ENCODE peak calls at places on chromosomes 6 and 20, in nine cellular contexts. U is transverse colon, Q is GM23338, W is HCT116, R is HepG2, G is spleen, L is breast epithelium, D is stomach, M is Panc1. K is an unnamed sample.

GRCh38 chr6:3405679-3406078 is 51.2 kb downstream of the SLC22A23 start:
- DNase-seq in U (no peak), Q (no peak), W (no peak), R (peak), G (no peak), L (no peak), D (no peak), M (no peak), K (no peak)

GRCh38 chr6:130841128-130841728 is 14.0 kb downstream of the SMLR1 start:
- DNase-seq in U (no peak), Q (no peak), W (no peak), R (no peak), G (no peak), L (no peak), D (no peak), M (no peak), K (no peak)

GRCh38 chr6:12602951-12603710 is 113.4 kb upstream of the PHACTR1 start:
- DNase-seq in U (peak), Q (peak), W (peak), R (peak), G (no peak), L (no peak), D (peak), M (peak), K (peak)

GRCh38 chr20:50321797-50322480 is 131.3 kb downstream of the CEBPB start:
- DNase-seq in U (peak), Q (no peak), W (no peak), R (no peak), G (peak), L (no peak), D (no peak), M (no peak), K (no peak)

GRCh38 chr6:15392182-15392581 is 146.3 kb downstream of the JARID2 start:
- DNase-seq in U (no peak), Q (no peak), W (no peak), R (no peak), G (no peak), L (no peak), D (no peak), M (no peak), K (no peak)

GRCh38 chr20:43404880-43405279 is 52.8 kb upstream of the SRSF6 start:
- DNase-seq in U (no peak), Q (peak), W (peak), R (peak), G (no peak), L (no peak), D (no peak), M (no peak), K (no peak)

GRCh38 chr6:45231660-45232059 is 96.5 kb upstream of the RUNX2 start:
- DNase-seq in U (no peak), Q (no peak), W (no peak), R (no peak), G (no peak), L (no peak), D (no peak), M (no peak), K (no peak)

GRCh38 chr6:3386374-3386857 is 70.4 kb downstream of the SLC22A23 start:
- DNase-seq in U (no peak), Q (no peak), W (no peak), R (no peak), G (no peak), L (no peak), D (peak), M (no peak), K (no peak)

GRCh38 chr6:31597006-31597405 is 4.2 kb upstream of the NCR3 start:
- DNase-seq in U (no peak), Q (peak), W (peak), R (peak), G (no peak), L (no peak), D (no peak), M (no peak), K (peak)

GRCh38 chr6:81366970-81367369 is 385.5 kb downstream of the TENT5A start:
- DNase-seq in U (no peak), Q (no peak), W (no peak), R (no peak), G (no peak), L (no peak), D (no peak), M (no peak), K (no peak)

GRCh38 chr6:72321741-72322140 is 300.1 kb upstream of the KCNQ5 start:
- DNase-seq in U (no peak), Q (no peak), W (no peak), R (no peak), G (no peak), L (no peak), D (no peak), M (no peak), K (peak)

GRCh38 chr20:42531675-42531985 is 658.1 kb downstream of the PTPRT start:
- DNase-seq in U (no peak), Q (no peak), W (no peak), R (no peak), G (no peak), L (no peak), D (no peak), M (no peak), K (no peak)

GRCh38 chr6:27426045-27426620 is 37.6 kb downstream of the ZNF391 start:
- DNase-seq in U (no peak), Q (no peak), W (no peak), R (no peak), G (no peak), L (no peak), D (no peak), M (no peak), K (no peak)

GRCh38 chr6:127690092-127690491 is 113.1 kb downstream of the C6orf58 start:
- DNase-seq in U (no peak), Q (peak), W (peak), R (no peak), G (no peak), L (no peak), D (no peak), M (no peak), K (peak)

GRCh38 chr6:138468320-138469015 is 30.8 kb downstream of the NHSL1 start:
- DNase-seq in U (no peak), Q (no peak), W (peak), R (peak), G (no peak), L (no peak), D (no peak), M (no peak), K (no peak)

GRCh38 chr6:118152524-118152923 is 245.5 kb downstream of the SLC35F1 start:
- DNase-seq in U (no peak), Q (peak), W (no peak), R (no peak), G (no peak), L (no peak), D (no peak), M (no peak), K (no peak)

GRCh38 chr20:6235510-6235909 is 112.7 kb upstream of the FERMT1 start:
- DNase-seq in U (no peak), Q (no peak), W (no peak), R (no peak), G (no peak), L (no peak), D (no peak), M (no peak), K (no peak)

GRCh38 chr20:6228302-6228843 is 105.5 kb upstream of the FERMT1 start:
- DNase-seq in U (no peak), Q (no peak), W (no peak), R (no peak), G (no peak), L (no peak), D (no peak), M (no peak), K (no peak)

GRCh38 chr20:6231551-6231950 is 108.7 kb upstream of the FERMT1 start:
- DNase-seq in U (no peak), Q (no peak), W (no peak), R (no peak), G (no peak), L (no peak), D (no peak), M (no peak), K (peak)

DNA sequence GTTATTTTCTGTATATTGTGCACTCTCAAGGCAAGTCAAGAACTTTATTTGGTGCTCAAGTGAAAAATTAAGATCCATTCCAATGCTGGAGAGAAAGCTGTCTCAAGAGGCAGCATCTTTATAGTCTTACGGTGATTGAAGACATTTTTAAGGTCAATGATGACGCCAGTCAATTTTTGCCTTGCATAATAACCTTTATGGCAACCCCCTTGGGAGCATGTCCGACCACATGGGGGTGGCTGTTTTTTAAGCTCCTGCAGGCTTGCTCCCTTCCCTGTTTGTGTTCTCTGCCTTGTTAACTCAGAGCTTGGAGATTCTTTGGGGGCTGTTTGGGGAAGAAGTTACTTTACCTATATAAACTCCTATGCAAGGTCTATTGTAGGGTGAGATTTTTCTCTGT is 109.6 kb upstream of the FERMT1 start:
- DNase-seq in U (no peak), Q (no peak), W (no peak), R (no peak), G (no peak), L (no peak), D (no peak), M (no peak), K (no peak)
- TF ChIP-seq POLR2AphosphoS5 in U (no peak), Q (no peak), W (no peak), R (no peak), G (no peak), L (no peak), D (no peak), M (no peak), K (no peak)

GRCh38 chr6:79234150-79235022 is at the start of gene HMGN3:
- DNase-seq in U (peak), Q (peak), W (peak), R (peak), G (peak), L (peak), D (peak), M (peak), K (peak)
- TF ChIP-seq POLR2AphosphoS5 in U (peak), Q (peak), W (peak), R (peak), G (peak), L (peak), D (peak), M (peak), K (peak)

DNA sequence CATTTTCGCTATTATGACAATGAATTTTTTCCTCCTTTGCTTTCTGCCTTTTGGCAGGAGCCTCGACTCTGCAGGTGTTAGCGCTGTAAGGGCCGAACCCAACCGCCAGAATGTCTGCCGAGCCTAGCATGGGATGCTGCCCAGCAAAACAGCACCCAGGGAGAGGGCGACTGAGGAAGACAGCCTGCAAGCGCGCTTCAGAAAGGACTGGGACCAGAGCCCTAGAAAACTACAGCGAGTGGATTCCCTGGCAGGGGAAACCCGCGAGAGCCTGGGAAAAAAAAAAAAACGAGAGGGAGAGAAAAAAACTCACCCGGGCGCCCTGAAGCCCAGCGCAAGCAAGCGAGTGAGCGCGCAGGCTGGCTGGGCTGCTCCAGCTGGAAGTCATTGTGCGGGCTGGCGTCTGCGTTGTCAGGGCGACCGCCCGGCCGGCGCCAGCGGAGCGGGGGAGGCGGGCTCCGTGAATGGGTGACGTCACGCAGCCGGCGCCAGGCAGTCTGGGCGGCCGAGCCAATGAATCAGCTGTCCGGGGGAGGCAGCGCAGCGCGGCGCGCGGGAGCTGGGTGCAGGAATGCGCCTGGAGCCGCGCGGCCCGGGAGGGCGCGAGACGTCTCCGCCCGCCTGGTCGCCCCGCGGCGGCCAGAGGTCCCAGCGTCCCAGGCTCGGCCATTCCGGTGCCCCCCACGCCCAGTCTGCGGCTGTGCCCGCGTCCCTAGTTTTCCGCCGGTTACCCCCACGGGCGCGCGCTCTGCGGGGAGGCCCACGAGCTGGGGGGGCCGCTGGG is 32.6 kb upstream of the ID4 start:
- DNase-seq in U (peak), Q (peak), W (peak), R (peak), G (peak), L (peak), D (peak), M (no peak), K (peak)
- TF ChIP-seq POLR2AphosphoS5 in U (peak), Q (peak), W (peak), R (peak), G (peak), L (no peak), D (peak), M (peak), K (peak)

GRCh38 chr6:110181131-110182027 is 1.2 kb downstream of the CDC40 start:
- DNase-seq in U (no peak), Q (no peak), W (no peak), R (no peak), G (no peak), L (no peak), D (no peak), M (no peak), K (peak)

GRCh38 chr6:110180228-110181008 is at the start of gene CDC40:
- DNase-seq in U (peak), Q (no peak), W (no peak), R (peak), G (peak), L (peak), D (peak), M (no peak), K (no peak)

GRCh38 chr6:110183292-110183691 is 3.1 kb downstream of the CDC40 start:
- DNase-seq in U (no peak), Q (no peak), W (no peak), R (no peak), G (no peak), L (no peak), D (no peak), M (no peak), K (no peak)

GRCh38 chr6:110178626-110179405 is 654 bp downstream of the WASF1 start:
- DNase-seq in U (peak), Q (peak), W (peak), R (peak), G (peak), L (peak), D (peak), M (peak), K (peak)

GRCh38 chr6:110179406-110180227 is at the start of gene WASF1:
- DNase-seq in U (peak), Q (peak), W (peak), R (peak), G (peak), L (peak), D (peak), M (peak), K (peak)
- TF ChIP-seq POLR2AphosphoS5 in U (peak), Q (peak), W (peak), R (peak), G (peak), L (peak), D (no peak), M (peak), K (peak)

GRCh38 chr20:18004389-18005031 is 35.7 kb downstream of the MGME1 start:
- DNase-seq in U (peak), Q (no peak), W (no peak), R (peak), G (peak), L (no peak), D (no peak), M (no peak), K (no peak)

GRCh38 chr20:18005170-18005989 is 36.6 kb downstream of the MGME1 start:
- DNase-seq in U (peak), Q (no peak), W (no peak), R (no peak), G (peak), L (no peak), D (no peak), M (no peak), K (no peak)

GRCh38 chr20:17998446-17998845 is 29.6 kb downstream of the MGME1 start:
- DNase-seq in U (no peak), Q (no peak), W (no peak), R (no peak), G (no peak), L (no peak), D (no peak), M (no peak), K (no peak)

GRCh38 chr20:18003897-18004296 is 35.1 kb downstream of the MGME1 start:
- DNase-seq in U (no peak), Q (no peak), W (no peak), R (no peak), G (no peak), L (no peak), D (no peak), M (no peak), K (no peak)

DNA sequence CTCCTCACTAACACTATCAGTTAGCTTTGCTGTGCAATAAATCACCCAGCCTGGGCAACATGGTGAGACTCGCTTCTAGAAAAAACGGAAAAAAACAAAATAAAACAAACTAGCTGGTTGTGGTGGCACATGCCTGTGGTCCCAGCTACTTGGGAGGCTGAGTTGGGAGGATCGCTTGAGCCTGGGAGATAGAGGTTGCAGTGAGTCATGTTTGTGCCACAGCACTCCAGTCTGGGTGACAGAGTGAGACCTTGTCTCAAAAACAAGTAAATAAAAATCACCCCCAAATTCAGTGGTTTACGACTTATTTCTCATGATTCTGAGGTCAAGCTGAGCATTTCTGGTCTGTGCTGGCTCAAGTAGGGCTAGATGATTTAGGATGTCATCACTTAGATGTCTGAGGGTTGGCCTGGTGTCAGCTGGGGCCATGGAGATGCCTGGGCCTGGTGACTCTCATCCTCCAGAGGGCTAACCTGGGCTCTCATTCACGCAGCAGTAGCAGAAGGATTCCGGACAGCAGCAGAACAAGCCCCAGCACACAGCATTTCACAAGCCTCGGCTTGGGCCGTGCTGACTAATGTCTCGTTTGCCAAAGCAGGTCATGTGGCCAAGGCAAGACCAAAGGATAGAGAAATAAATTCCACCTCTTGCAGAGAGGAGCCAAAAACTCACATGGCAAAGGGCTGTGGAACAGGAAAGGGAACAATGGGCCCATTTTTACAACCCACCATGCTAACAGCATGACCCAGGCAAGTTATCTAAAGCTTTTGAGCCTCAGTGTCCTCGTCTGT is 32.5 kb downstream of the MGME1 start:
- DNase-seq in U (peak), Q (no peak), W (no peak), R (peak), G (no peak), L (peak), D (peak), M (no peak), K (no peak)
- TF ChIP-seq POLR2AphosphoS5 in U (peak), Q (no peak), W (no peak), R (no peak), G (no peak), L (peak), D (peak), M (no peak), K (no peak)

GRCh38 chr6:157242791-157243190 is 80.5 kb downstream of the TMEM242 start:
- DNase-seq in U (no peak), Q (no peak), W (no peak), R (no peak), G (peak), L (no peak), D (no peak), M (no peak), K (no peak)

GRCh38 chr6:157244780-157245179 is 78.5 kb downstream of the TMEM242 start:
- DNase-seq in U (no peak), Q (no peak), W (no peak), R (no peak), G (peak), L (no peak), D (no peak), M (no peak), K (no peak)

GRCh38 chr6:157246048-157246630 is 77.2 kb downstream of the TMEM242 start:
- DNase-seq in U (no peak), Q (no peak), W (no peak), R (no peak), G (peak), L (no peak), D (no peak), M (no peak), K (no peak)

GRCh38 chr6:157245486-157245885 is 77.8 kb downstream of the TMEM242 start:
- DNase-seq in U (no peak), Q (no peak), W (no peak), R (no peak), G (peak), L (no peak), D (no peak), M (no peak), K (no peak)

DNA sequence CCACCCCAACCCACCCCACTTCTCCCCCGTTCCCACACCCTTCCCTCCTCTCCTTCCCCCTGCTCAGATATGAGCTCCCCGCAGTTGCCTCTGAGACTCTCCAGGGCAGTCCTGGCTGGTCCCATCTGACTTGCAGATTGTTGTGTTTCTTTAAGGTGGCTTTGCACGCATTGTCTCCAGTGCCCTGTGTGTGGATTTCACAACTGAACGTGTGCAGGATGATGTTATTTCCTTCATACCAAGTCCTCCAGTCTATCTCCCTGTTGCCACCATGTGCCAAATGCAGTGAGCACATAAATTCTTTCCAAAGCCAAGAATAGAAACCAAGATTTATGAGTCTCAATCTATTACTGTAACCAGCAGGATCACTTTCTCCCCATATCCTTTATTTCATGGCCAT is 79.1 kb downstream of the TMEM242 start:
- DNase-seq in U (no peak), Q (no peak), W (no peak), R (no peak), G (peak), L (no peak), D (no peak), M (no peak), K (peak)
- TF ChIP-seq POLR2AphosphoS5 in U (no peak), Q (no peak), W (no peak), R (no peak), G (no peak), L (peak), D (no peak), M (no peak), K (no peak)

GRCh38 chr6:73695619-73696421 is at the start of gene CD109:
- DNase-seq in U (peak), Q (peak), W (peak), R (peak), G (no peak), L (no peak), D (no peak), M (peak), K (peak)
- TF ChIP-seq POLR2AphosphoS5 in U (no peak), Q (no peak), W (no peak), R (no peak), G (no peak), L (no peak), D (no peak), M (peak), K (peak)